ENCODE peak calls at places on chromosome 14, in five cellular contexts. Y, A, Q, L and S are unnamed samples.

GRCh38 chr14:77475432-77476115 is 17.7 kb downstream of the AHSA1 start:
- DNase-seq in L (no peak), A (no peak), Y (no peak), Q (no peak), S (no peak)

GRCh38 chr14:104106471-104106991 is 21.0 kb downstream of the ASPG start:
- DNase-seq in A (no peak), Q (no peak), Y (no peak), L (no peak), S (peak; percentile 37)

GRCh38 chr14:62329427-62329826 is 567.2 kb downstream of the SNAPC1 start:
- DNase-seq in Q (peak; percentile 63), L (no peak), Y (no peak), A (no peak), S (no peak)

GRCh38 chr14:49052516-49052915 is 533.7 kb downstream of the RPS29 start:
- DNase-seq in Q (peak; percentile 80), L (no peak), A (no peak), Y (no peak), S (no peak)

GRCh38 chr14:101064121-101064661 is 160.7 kb upstream of the RTL1 start:
- DNase-seq in Q (no peak), Y (no peak), A (no peak), L (no peak), S (no peak)

GRCh38 chr14:99534863-99535262 is 53.7 kb downstream of the CCNK start:
- DNase-seq in A (no peak), Q (no peak), Y (no peak), L (no peak), S (no peak)

GRCh38 chr14:91127411-91127810 is 13.5 kb downstream of the DGLUCY start:
- DNase-seq in L (peak; percentile 20), A (no peak), Q (no peak), Y (peak; percentile 94), S (peak; percentile 80)

GRCh38 chr14:71437870-71438269 is 494.4 kb upstream of the RGS6 start:
- DNase-seq in Q (peak; percentile 17), L (no peak), A (no peak), Y (no peak), S (no peak)

GRCh38 chr14:70087380-70087697 is 101.4 kb downstream of the SLC8A3 start:
- DNase-seq in Y (no peak), L (no peak), A (no peak), Q (no peak), S (no peak)

GRCh38 chr14:72517736-72518135 is 376.2 kb downstream of the DPF3 start:
- DNase-seq in Q (no peak), Y (no peak), A (no peak), L (no peak), S (no peak)

GRCh38 chr14:72518809-72519377 is 375.0 kb downstream of the DPF3 start:
- DNase-seq in A (no peak), Q (no peak), Y (no peak), L (no peak), S (no peak)

GRCh38 chr14:72521045-72521444 is 372.9 kb downstream of the DPF3 start:
- DNase-seq in Q (no peak), Y (peak; percentile 32), A (no peak), L (no peak), S (no peak)

GRCh38 chr14:72516936-72517408 is 376.9 kb downstream of the DPF3 start:
- DNase-seq in A (peak; percentile 85), Y (peak; percentile 64), Q (peak; percentile 91), L (peak; percentile 86), S (peak; percentile 76)

GRCh38 chr14:72519543-72519942 is 374.4 kb downstream of the DPF3 start:
- DNase-seq in L (no peak), Y (no peak), A (no peak), Q (no peak), S (no peak)
- H3K4me3 ChIP-seq in L (no peak overlapping the region), Y (no peak overlapping the region), A (no peak overlapping the region), Q (no peak overlapping the region), S (no peak overlapping the region)

DNA sequence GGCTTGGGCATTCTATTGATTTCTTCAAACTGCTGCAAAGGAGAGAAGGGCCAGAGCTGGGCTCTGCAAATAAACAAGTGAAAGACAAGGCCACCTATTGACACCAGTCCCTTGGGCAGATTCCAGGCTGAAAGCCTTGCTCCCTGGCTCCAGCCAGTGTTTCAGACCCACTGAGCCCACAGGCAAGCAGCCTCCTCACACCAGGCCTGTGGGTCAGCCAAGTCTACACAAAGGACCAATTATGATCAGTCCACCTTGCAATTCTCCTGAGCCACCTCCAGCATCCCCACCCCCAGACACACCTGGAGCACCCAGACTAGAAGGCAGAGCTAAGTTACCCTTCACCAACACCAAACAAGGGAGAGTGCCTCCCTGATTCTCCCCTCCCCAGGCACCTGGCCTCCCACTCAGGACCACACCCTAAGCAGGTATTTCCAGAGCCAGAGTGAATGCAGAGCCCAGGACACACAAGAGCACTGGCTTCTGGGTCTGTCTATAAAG is 13.8 kb downstream of the ACTN1 start:
- DNase-seq in Q (no peak), Y (peak; percentile 74), A (no peak), L (no peak), S (no peak)
- H3K27ac ChIP-seq in Q (peak overlapping the region; percentile 3), Y (peak overlapping the region; percentile 45), A (no peak overlapping the region), L (no peak overlapping the region), S (no peak overlapping the region)

GRCh38 chr14:85576161-85576560 is 46.2 kb downstream of the FLRT2 start:
- DNase-seq in Y (no peak), A (no peak), Q (peak; percentile 31), L (no peak), S (no peak)
- H3K4me1 ChIP-seq in Y (peaks cover 32% of the 10 kb centered on the region), A (peaks cover 58% of the 10 kb centered on the region), Q (peaks cover 19% of the 10 kb centered on the region), L (peaks cover 10% of the 10 kb centered on the region), S (no peaks in the 10 kb centered on the region)

GRCh38 chr14:50092006-50092555 is 24.3 kb downstream of the VCPKMT start:
- DNase-seq in L (no peak), Y (no peak), A (no peak), Q (no peak), S (no peak)

GRCh38 chr14:50093496-50093895 is 22.9 kb downstream of the VCPKMT start:
- DNase-seq in A (no peak), Q (no peak), L (no peak), Y (no peak), S (no peak)

GRCh38 chr14:50099335-50099734 is 17.0 kb downstream of the VCPKMT start:
- DNase-seq in Y (peak; percentile 86), L (no peak), A (no peak), Q (no peak), S (no peak)

GRCh38 chr14:50094056-50094455 is 22.3 kb downstream of the VCPKMT start:
- DNase-seq in A (no peak), L (no peak), Q (no peak), Y (no peak), S (no peak)

GRCh38 chr14:50095895-50096294 is 20.5 kb downstream of the VCPKMT start:
- DNase-seq in Q (no peak), Y (no peak), A (no peak), L (no peak), S (no peak)
- H3K4me3 ChIP-seq in Q (no peak overlapping the region), Y (no peak overlapping the region), A (no peak overlapping the region), L (no peak overlapping the region), S (no peak overlapping the region)

GRCh38 chr14:24700511-24700910 is 66.5 kb upstream of the GZMB start:
- DNase-seq in Y (no peak), L (no peak), Q (no peak), A (no peak), S (no peak)
- H3K27ac ChIP-seq in Y (no peak overlapping the region), L (no peak overlapping the region), Q (no peak overlapping the region), A (no peak overlapping the region), S (no peak overlapping the region)

DNA sequence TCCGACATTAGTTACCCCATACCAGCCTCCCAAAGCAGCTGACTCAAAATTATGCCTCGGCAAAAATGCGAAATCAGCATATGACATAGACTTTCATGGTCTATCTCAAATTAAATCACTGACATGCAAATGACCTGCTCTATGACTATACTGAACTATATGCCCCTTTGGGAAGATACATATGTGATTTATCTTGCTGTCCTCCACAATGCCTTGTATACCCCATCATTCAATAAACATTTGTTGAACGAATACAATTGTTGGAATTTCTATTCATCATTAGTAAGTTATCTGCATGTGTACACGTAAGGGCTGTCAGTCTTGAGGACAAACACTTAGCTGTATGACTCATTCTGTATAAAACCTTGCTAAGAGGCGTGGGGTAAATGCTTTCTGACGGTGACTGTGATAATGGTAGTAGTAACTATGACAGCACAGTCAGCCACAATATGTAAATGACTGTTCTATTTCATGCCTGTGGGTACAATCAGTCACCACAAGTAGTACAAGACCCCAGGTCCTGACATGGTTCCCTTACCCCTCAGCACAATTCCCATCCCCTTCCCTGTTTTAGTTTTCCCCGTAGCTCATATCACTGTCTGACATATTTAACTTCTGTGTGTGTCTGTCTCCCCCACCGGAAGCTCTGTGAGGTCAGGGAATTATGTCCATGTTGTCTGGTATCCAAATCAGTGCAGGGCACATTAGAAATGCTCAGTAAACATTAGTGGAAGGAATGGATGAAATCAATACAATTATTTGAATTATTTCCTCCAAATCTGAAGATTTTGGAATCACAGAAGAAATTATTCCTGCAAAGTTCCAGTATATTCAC is 42.8 kb downstream of the STXBP6 start:
- DNase-seq in L (no peak), A (peak; percentile 67), Y (peak; percentile 85), Q (peak; percentile 95), S (no peak)
- H3K4me1 ChIP-seq in L (no peaks in the 10 kb centered on the region), A (peaks cover 16% of the 10 kb centered on the region), Y (no peaks in the 10 kb centered on the region), Q (peaks cover 16% of the 10 kb centered on the region), S (peaks cover 9% of the 10 kb centered on the region)